ENCODE peak calls at places on chromosomes 2 and 18, in seven cellular contexts. R, V, Q, L, W, X and O are unnamed samples.

GRCh38 chr2:26299488-26300092 is 46.4 kb upstream of the SELENOI start:
- DNase-seq in R (no peak), V (peak; percentile 68), Q (peak; percentile 20), L (no peak), W (peak; percentile 67), X (peak; percentile 51), O (peak; percentile 40)

GRCh38 chr2:11814979-11815510 is 68.6 kb downstream of the LPIN1 start:
- DNase-seq in R (no peak), V (no peak), Q (no peak), L (no peak), W (no peak), X (no peak), O (no peak)

GRCh38 chr2:200003444-200003843 is 48.1 kb downstream of the MAIP1 start:
- DNase-seq in R (no peak), V (peak; percentile 23), Q (no peak), L (no peak), W (peak; percentile 4), X (no peak), O (no peak)

GRCh38 chr2:3272761-3273160 is 104.9 kb downstream of the EIPR1 start:
- DNase-seq in R (no peak), V (no peak), Q (no peak), L (no peak), W (no peak), X (no peak), O (no peak)

GRCh38 chr18:59229191-59229590 is 9.2 kb downstream of the GRP start:
- DNase-seq in R (no peak), V (no peak), Q (no peak), L (no peak), W (no peak), X (no peak), O (no peak)

GRCh38 chr2:192657364-192657763 is 462.6 kb upstream of the TMEFF2 start:
- DNase-seq in R (no peak), V (no peak), Q (no peak), L (no peak), W (peak; percentile 5), X (no peak), O (no peak)

GRCh38 chr2:144137705-144138428 is 382.1 kb downstream of the ZEB2 start:
- DNase-seq in R (no peak), V (peak; percentile 84), Q (peak; percentile 32), L (no peak), W (peak; percentile 13), X (no peak), O (no peak)

GRCh38 chr18:57273194-57273593 is 79.2 kb upstream of the ST8SIA3 start:
- DNase-seq in R (no peak), V (no peak), Q (no peak), L (no peak), W (no peak), X (no peak), O (no peak)

GRCh38 chr2:202196727-202197126 is 41.7 kb downstream of the SUMO1 start:
- DNase-seq in R (no peak), V (no peak), Q (no peak), L (no peak), W (no peak), X (no peak), O (no peak)

GRCh38 chr2:65316072-65316471 is 88.4 kb downstream of the ACTR2 start:
- DNase-seq in R (peak; percentile 85), V (peak; percentile 86), Q (no peak), L (no peak), W (no peak), X (no peak), O (peak; percentile 72)

GRCh38 chr2:128040166-128040771 is 12.4 kb upstream of the SAP130 start:
- DNase-seq in R (no peak), V (no peak), Q (no peak), L (no peak), W (no peak), X (no peak), O (no peak)

GRCh38 chr18:33231474-33232317 is 208.8 kb downstream of the CCDC178 start:
- DNase-seq in R (peak; percentile 59), V (peak; percentile 60), Q (peak; percentile 88), L (no peak), W (peak; percentile 92), X (peak; percentile 25), O (peak; percentile 75)

GRCh38 chr2:24925815-24926214 is 5.8 kb upstream of the ADCY3 start:
- DNase-seq in R (no peak), V (no peak), Q (no peak), L (no peak), W (no peak), X (no peak), O (no peak)

GRCh38 chr2:1685078-1685956 is 59.0 kb downstream of the PXDN start:
- DNase-seq in R (no peak), V (no peak), Q (no peak), L (no peak), W (no peak), X (no peak), O (no peak)
- H3K27ac ChIP-seq in R (no peak overlapping the region), V (peak overlapping the region; percentile 19), Q (no peak overlapping the region), L (no peak overlapping the region), W (no peak overlapping the region), X (no peak overlapping the region), O (no peak overlapping the region)

DNA sequence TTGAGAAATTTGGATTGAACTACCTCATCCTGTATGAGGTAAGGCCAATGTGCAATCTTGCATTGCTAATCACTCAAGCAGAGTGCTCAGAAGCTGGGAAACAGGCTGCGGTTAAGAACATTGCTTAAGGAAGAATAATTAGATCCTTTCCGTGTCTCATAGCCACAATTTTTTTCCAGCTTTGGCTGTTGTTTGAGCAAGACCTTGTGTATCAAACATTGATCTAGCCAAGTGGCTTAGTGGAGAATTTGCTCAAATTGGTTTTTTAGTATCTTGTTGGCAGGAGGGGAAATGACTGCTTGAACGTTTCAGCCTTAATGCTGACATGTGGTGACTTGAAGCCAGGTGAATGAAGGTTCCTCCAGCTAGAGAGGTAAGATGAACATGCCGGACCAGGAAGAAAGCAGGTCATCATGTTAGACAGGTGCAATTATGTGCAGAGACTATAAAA is 98.7 kb upstream of the CYP1B1 start:
- DNase-seq in R (no peak), V (peak; percentile 98), Q (no peak), L (no peak), W (no peak), X (no peak), O (peak; percentile 97)
- H3K27ac ChIP-seq in R (no peak overlapping the region), V (peak overlapping the region; percentile 99), Q (no peak overlapping the region), L (no peak overlapping the region), W (no peak overlapping the region), X (no peak overlapping the region), O (no peak overlapping the region)

DNA sequence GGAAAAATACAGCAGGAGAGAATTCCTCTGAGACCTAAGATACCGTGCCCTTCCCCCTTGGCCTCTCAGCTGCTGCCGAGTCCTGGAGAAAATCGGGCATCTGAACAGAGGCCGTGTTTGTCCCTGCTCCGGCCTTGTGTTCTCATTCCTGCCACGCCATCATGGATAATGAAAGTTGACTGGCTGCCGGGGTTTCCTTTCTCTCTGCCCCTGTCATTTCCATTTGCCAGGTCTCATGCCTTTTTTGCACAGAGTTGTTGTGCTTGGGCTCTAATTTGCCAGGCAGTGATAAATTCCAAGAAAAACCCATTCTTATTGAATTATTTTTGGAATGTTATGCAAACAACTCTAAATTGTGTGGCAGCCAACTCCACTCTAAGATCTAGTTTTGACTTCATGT is 496.9 kb upstream of the TNP1 start:
- DNase-seq in R (peak; percentile 89), V (no peak), Q (no peak), L (no peak), W (no peak), X (no peak), O (peak; percentile 30)
- H3K27ac ChIP-seq in R (peak overlapping the region; percentile 34), V (peak overlapping the region; percentile 41), Q (no peak overlapping the region), L (no peak overlapping the region), W (no peak overlapping the region), X (no peak overlapping the region), O (no peak overlapping the region)

GRCh38 chr18:2932247-2933181 is 80.4 kb downstream of the LPIN2 start:
- DNase-seq in R (no peak), V (peak; percentile 70), Q (peak; percentile 51), L (peak; percentile 34), W (peak; percentile 80), X (peak; percentile 73), O (peak; percentile 78)
- H3K27ac ChIP-seq in R (peak overlapping the region; percentile 23), V (peak overlapping the region; percentile 39), Q (no peak overlapping the region), L (peak overlapping the region; percentile 57), W (peak overlapping the region; percentile 63), X (peak overlapping the region; percentile 49), O (peak overlapping the region; percentile 7)

DNA sequence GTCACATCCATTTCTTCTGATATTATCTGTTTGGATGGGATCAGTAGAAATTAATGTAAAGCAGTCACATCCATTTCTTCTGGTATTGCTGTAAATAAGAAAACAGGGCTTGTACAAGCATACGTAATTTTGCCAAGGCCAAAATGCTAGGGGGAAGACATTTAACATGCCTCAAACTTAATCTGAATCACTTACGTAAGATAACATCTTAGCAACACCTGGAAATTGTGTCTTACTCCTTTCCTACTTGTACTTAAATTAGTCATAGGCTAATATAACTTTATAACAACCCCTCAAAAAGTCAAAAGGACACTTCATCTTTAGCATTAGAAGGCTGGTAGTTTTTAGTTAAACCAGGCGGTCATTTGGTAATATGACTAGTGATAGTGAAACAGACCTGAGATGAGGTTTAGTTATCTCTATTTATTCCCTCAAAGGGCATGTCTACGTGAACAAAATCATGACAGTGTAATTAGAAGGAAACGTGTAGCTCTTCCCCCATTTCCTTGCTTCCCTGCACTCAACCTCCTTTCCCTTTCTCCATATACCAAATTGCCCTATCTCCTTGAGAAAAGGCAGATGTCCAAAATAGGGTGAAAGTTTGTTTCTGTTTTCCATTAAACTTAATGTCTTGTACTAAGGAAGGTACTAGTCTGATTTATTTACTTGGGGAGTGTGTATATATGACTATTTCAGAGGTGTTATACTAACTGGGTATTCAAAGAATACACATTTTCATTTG is 99.3 kb upstream of the FZD5 start:
- DNase-seq in R (no peak), V (no peak), Q (no peak), L (no peak), W (no peak), X (no peak), O (no peak)
- H3K27ac ChIP-seq in R (no peak overlapping the region), V (no peak overlapping the region), Q (no peak overlapping the region), L (no peak overlapping the region), W (no peak overlapping the region), X (no peak overlapping the region), O (no peak overlapping the region)

DNA sequence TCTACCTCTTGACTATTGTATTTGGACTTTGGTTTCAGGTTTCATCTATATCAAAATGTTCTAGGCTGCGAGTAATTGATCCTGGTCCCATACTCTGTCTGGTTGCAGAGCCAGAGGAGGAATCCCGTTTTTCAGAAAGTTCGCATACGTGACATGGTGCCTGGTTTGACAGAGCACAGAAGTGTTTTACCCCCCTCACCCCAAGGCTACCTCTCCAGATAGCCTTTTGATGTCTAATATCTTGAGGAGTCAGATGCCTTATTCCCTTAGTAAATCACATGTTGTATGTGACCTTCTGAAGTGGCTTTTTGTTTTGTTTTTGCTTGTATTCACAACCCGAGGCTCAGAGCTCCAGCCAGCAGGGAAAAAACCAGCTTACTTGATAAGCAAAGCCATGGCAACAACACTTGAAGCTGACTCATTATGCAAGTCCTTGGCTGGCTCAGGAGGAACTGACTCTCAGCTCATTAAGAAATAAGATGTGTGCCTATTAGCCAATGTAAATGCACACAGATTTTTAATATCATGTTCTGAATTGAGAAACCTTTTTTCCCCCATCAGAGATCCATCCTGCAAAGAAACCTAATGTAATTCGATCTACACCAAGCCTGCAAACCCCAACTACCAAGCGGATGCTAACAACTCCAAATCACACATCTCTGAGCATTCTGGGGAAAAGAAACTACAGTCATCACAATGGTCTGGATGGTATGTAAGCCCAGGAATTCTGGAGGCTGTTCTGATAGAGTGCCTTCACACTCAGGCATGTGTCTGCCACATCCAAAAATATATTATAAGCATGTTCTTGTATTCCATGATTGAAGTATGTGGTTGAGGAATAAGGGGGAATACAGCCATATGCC is 41.4 kb downstream of the OXER1 start:
- DNase-seq in R (peak; percentile 72), V (peak; percentile 89), Q (no peak), L (no peak), W (peak; percentile 37), X (no peak), O (peak; percentile 66)
- H3K27ac ChIP-seq in R (no peak overlapping the region), V (no peak overlapping the region), Q (no peak overlapping the region), L (no peak overlapping the region), W (no peak overlapping the region), X (no peak overlapping the region), O (peak overlapping the region; percentile 68)